ENCODE peak calls at places on chromosomes 16 and 17, in eight cellular contexts. One of them, this sample, is unnamed.

GRCh38 chr17:12765544-12765943 is 23.8 kb upstream of the ARHGAP44 start:
- DNase-seq in CD8-positive, alpha-beta T cell: no peak
- DNase-seq in tibial artery: peak; percentile 46
- DNase-seq in NCI-H2081: no peak
- DNase-seq in NCI-H524: no peak
- DNase-seq in erythroblast: peak; percentile 3
- DNase-seq in CD8-positive, alpha-beta memory T cell: no peak
- DNase-seq in H9: no peak
- DNase-seq in this sample: no peak

GRCh38 chr17:27960183-27960589 is 67.0 kb upstream of the LYRM9 start:
- DNase-seq in erythroblast: no peak
- DNase-seq in CD8-positive, alpha-beta memory T cell: no peak
- DNase-seq in H9: no peak
- DNase-seq in CD8-positive, alpha-beta T cell: no peak
- DNase-seq in NCI-H2081: no peak
- DNase-seq in tibial artery: no peak
- DNase-seq in NCI-H524: no peak
- DNase-seq in this sample: no peak

GRCh38 chr16:23949630-23950290 is 114.0 kb downstream of the PRKCB start:
- DNase-seq in CD8-positive, alpha-beta memory T cell: peak; percentile 81
- DNase-seq in H9: no peak
- DNase-seq in erythroblast: peak; percentile 36
- DNase-seq in CD8-positive, alpha-beta T cell: peak; percentile 40
- DNase-seq in NCI-H524: no peak
- DNase-seq in tibial artery: no peak
- DNase-seq in NCI-H2081: no peak
- DNase-seq in this sample: no peak

GRCh38 chr16:49274936-49275730 is 6.5 kb downstream of the CBLN1 start:
- DNase-seq in NCI-H524: peak; percentile 55
- DNase-seq in H9: peak; percentile 45
- DNase-seq in CD8-positive, alpha-beta T cell: no peak
- DNase-seq in erythroblast: no peak
- DNase-seq in tibial artery: no peak
- DNase-seq in CD8-positive, alpha-beta memory T cell: no peak
- DNase-seq in NCI-H2081: no peak
- DNase-seq in this sample: peak; percentile 64

GRCh38 chr17:59845595-59846390 is 47.0 kb downstream of the TUBD1 start:
- DNase-seq in H9: peak; percentile 57
- DNase-seq in CD8-positive, alpha-beta T cell: no peak
- DNase-seq in tibial artery: peak; percentile 52
- DNase-seq in NCI-H524: peak; percentile 100
- DNase-seq in CD8-positive, alpha-beta memory T cell: no peak
- DNase-seq in erythroblast: peak; percentile 39
- DNase-seq in NCI-H2081: peak; percentile 94
- DNase-seq in this sample: peak; percentile 54

GRCh38 chr17:67020293-67020766 is 24.0 kb upstream of the CACNG1 start:
- DNase-seq in CD8-positive, alpha-beta T cell: no peak
- DNase-seq in NCI-H2081: peak; percentile 52
- DNase-seq in NCI-H524: no peak
- DNase-seq in H9: no peak
- DNase-seq in CD8-positive, alpha-beta memory T cell: no peak
- DNase-seq in erythroblast: no peak
- DNase-seq in tibial artery: no peak
- DNase-seq in this sample: no peak

GRCh38 chr16:66961065-66961744 is at the start of gene CES3:
- DNase-seq in CD8-positive, alpha-beta T cell: peak; percentile 16
- DNase-seq in NCI-H524: peak; percentile 87
- DNase-seq in erythroblast: peak; percentile 75
- DNase-seq in H9: peak; percentile 93
- DNase-seq in CD8-positive, alpha-beta memory T cell: peak; percentile 18
- DNase-seq in tibial artery: peak; percentile 38
- DNase-seq in NCI-H2081: peak; percentile 65
- DNase-seq in this sample: peak; percentile 95

GRCh38 chr16:29815032-29815721 is 775 bp upstream of the PAGR1 start:
- DNase-seq in H9: no peak
- DNase-seq in NCI-H2081: peak; percentile 58
- DNase-seq in tibial artery: no peak
- DNase-seq in erythroblast: no peak
- DNase-seq in NCI-H524: no peak
- DNase-seq in CD8-positive, alpha-beta memory T cell: no peak
- DNase-seq in CD8-positive, alpha-beta T cell: no peak
- DNase-seq in this sample: peak; percentile 71

GRCh38 chr16:56945847-56946527 is 14.0 kb downstream of the HERPUD1 start:
- DNase-seq in CD8-positive, alpha-beta memory T cell: no peak
- DNase-seq in NCI-H2081: no peak
- DNase-seq in erythroblast: no peak
- DNase-seq in tibial artery: no peak
- DNase-seq in CD8-positive, alpha-beta T cell: no peak
- DNase-seq in H9: no peak
- DNase-seq in NCI-H524: no peak
- DNase-seq in this sample: no peak

GRCh38 chr17:41691031-41691777 is 2.5 kb downstream of the EIF1 start:
- DNase-seq in NCI-H524: no peak
- DNase-seq in NCI-H2081: no peak
- DNase-seq in CD8-positive, alpha-beta T cell: peak; percentile 14
- DNase-seq in tibial artery: no peak
- DNase-seq in H9: no peak
- DNase-seq in erythroblast: peak; percentile 44
- DNase-seq in CD8-positive, alpha-beta memory T cell: peak; percentile 34
- DNase-seq in this sample: no peak

GRCh38 chr16:88842308-88842756 is 14.4 kb downstream of the GALNS start:
- DNase-seq in CD8-positive, alpha-beta memory T cell: no peak
- DNase-seq in NCI-H2081: no peak
- DNase-seq in tibial artery: no peak
- DNase-seq in CD8-positive, alpha-beta T cell: no peak
- DNase-seq in erythroblast: no peak
- DNase-seq in NCI-H524: no peak
- DNase-seq in H9: no peak
- DNase-seq in this sample: no peak

GRCh38 chr17:68642118-68642412 is 40.9 kb upstream of the FAM20A start:
- DNase-seq in tibial artery: no peak
- DNase-seq in NCI-H524: no peak
- DNase-seq in H9: no peak
- DNase-seq in CD8-positive, alpha-beta T cell: no peak
- DNase-seq in CD8-positive, alpha-beta memory T cell: no peak
- DNase-seq in NCI-H2081: no peak
- DNase-seq in erythroblast: no peak
- DNase-seq in this sample: no peak

GRCh38 chr16:74999683-75000480 is 1.1 kb downstream of the ZNRF1 start:
- DNase-seq in tibial artery: peak; percentile 34
- DNase-seq in NCI-H2081: peak; percentile 28
- DNase-seq in CD8-positive, alpha-beta memory T cell: peak; percentile 51
- DNase-seq in NCI-H524: peak; percentile 65
- DNase-seq in CD8-positive, alpha-beta T cell: peak; percentile 27
- DNase-seq in erythroblast: peak; percentile 72
- DNase-seq in H9: peak; percentile 76
- DNase-seq in this sample: peak; percentile 80

GRCh38 chr17:33120103-33120502 is 128.5 kb downstream of the SPACA3 start:
- DNase-seq in CD8-positive, alpha-beta T cell: no peak
- DNase-seq in erythroblast: no peak
- DNase-seq in CD8-positive, alpha-beta memory T cell: no peak
- DNase-seq in NCI-H2081: no peak
- DNase-seq in NCI-H524: no peak
- DNase-seq in H9: no peak
- DNase-seq in tibial artery: no peak
- DNase-seq in this sample: no peak

GRCh38 chr16:3681206-3681605 is 26.7 kb downstream of the DNASE1 start:
- DNase-seq in erythroblast: no peak
- DNase-seq in CD8-positive, alpha-beta memory T cell: no peak
- DNase-seq in CD8-positive, alpha-beta T cell: no peak
- DNase-seq in tibial artery: no peak
- DNase-seq in NCI-H524: no peak
- DNase-seq in NCI-H2081: no peak
- DNase-seq in H9: no peak
- DNase-seq in this sample: no peak

GRCh38 chr16:86806838-86807351 is 228.5 kb downstream of the FOXL1 start:
- DNase-seq in erythroblast: no peak
- DNase-seq in CD8-positive, alpha-beta memory T cell: no peak
- DNase-seq in NCI-H2081: no peak
- DNase-seq in H9: peak; percentile 56
- DNase-seq in NCI-H524: peak; percentile 21
- DNase-seq in tibial artery: no peak
- DNase-seq in CD8-positive, alpha-beta T cell: no peak
- DNase-seq in this sample: peak; percentile 46

GRCh38 chr16:20889625-20890275 is 10.4 kb downstream of the DCUN1D3 start:
- DNase-seq in NCI-H524: no peak
- DNase-seq in tibial artery: no peak
- DNase-seq in CD8-positive, alpha-beta memory T cell: no peak
- DNase-seq in NCI-H2081: no peak
- DNase-seq in H9: no peak
- DNase-seq in erythroblast: no peak
- DNase-seq in CD8-positive, alpha-beta T cell: no peak
- DNase-seq in this sample: peak; percentile 69

GRCh38 chr17:79280822-79281572 is 206.4 kb downstream of the ENGASE start:
- DNase-seq in erythroblast: no peak
- DNase-seq in tibial artery: no peak
- DNase-seq in H9: no peak
- DNase-seq in NCI-H524: peak; percentile 53
- DNase-seq in NCI-H2081: no peak
- DNase-seq in CD8-positive, alpha-beta T cell: no peak
- DNase-seq in CD8-positive, alpha-beta memory T cell: no peak
- DNase-seq in this sample: no peak

GRCh38 chr16:53131363-53132071 is 76.7 kb downstream of the CHD9 start:
- DNase-seq in NCI-H524: peak; percentile 50
- DNase-seq in erythroblast: peak; percentile 78
- DNase-seq in H9: peak; percentile 37
- DNase-seq in CD8-positive, alpha-beta memory T cell: peak; percentile 44
- DNase-seq in tibial artery: peak; percentile 75
- DNase-seq in NCI-H2081: no peak
- DNase-seq in CD8-positive, alpha-beta T cell: no peak
- DNase-seq in this sample: peak; percentile 53

GRCh38 chr16:19513377-19514053 is 8.4 kb downstream of the GDE1 start:
- DNase-seq in erythroblast: no peak
- DNase-seq in CD8-positive, alpha-beta T cell: no peak
- DNase-seq in CD8-positive, alpha-beta memory T cell: no peak
- DNase-seq in tibial artery: no peak
- DNase-seq in H9: no peak
- DNase-seq in NCI-H524: no peak
- DNase-seq in NCI-H2081: no peak
- DNase-seq in this sample: no peak

GRCh38 chr17:79933863-79934652 is 94.8 kb upstream of the CBX4 start:
- DNase-seq in CD8-positive, alpha-beta memory T cell: no peak
- DNase-seq in NCI-H2081: no peak
- DNase-seq in NCI-H524: peak; percentile 34
- DNase-seq in erythroblast: peak; percentile 19
- DNase-seq in CD8-positive, alpha-beta T cell: no peak
- DNase-seq in H9: no peak
- DNase-seq in tibial artery: peak; percentile 48
- DNase-seq in this sample: no peak